ENCODE peak calls at places on chromosome 4, in seven cellular contexts. P is CD8-positive, alpha-beta T cell; W is iris pigment epithelial cell; A is GM23338; S is progenitor cell of endocrine pancreas; L is psoas muscle; V is T-helper 17 cell. F is an unnamed sample.
A peak's percentile ranks its signal among the peaks of the same experiment; 100 is the strongest.

GRCh38 chr4:55509272-55509671 is 37.4 kb downstream of the CLOCK start:
- DNase-seq in P (no peak), W (peak; percentile 10), A (no peak), S (no peak), L (no peak), V (no peak), F (no peak)

GRCh38 chr4:168643083-168643795 is 146.4 kb downstream of the PALLD start:
- DNase-seq in P (no peak), W (peak; percentile 65), A (no peak), S (no peak), L (no peak), V (no peak), F (no peak)

GRCh38 chr4:101178731-101179130 is 168.6 kb downstream of the PPP3CA start:
- DNase-seq in P (no peak), W (no peak), A (no peak), S (no peak), L (no peak), V (no peak), F (no peak)

GRCh38 chr4:163109967-163110366 is 56.7 kb downstream of the NAF1 start:
- DNase-seq in P (no peak), W (no peak), A (peak; percentile 2), S (no peak), L (no peak), V (no peak), F (peak; percentile 50)

GRCh38 chr4:121950680-121951569 is 935 bp downstream of the TRPC3 start:
- DNase-seq in P (no peak), W (no peak), A (peak; percentile 44), S (peak; percentile 9), L (peak; percentile 18), V (no peak), F (peak; percentile 24)

GRCh38 chr4:180422989-180423766 is 1820.0 kb upstream of the TENM3 start:
- DNase-seq in P (no peak), W (no peak), A (no peak), S (no peak), L (no peak), V (no peak), F (no peak)

GRCh38 chr4:21827575-21827974 is 121.0 kb downstream of the KCNIP4 start:
- DNase-seq in P (no peak), W (peak; percentile 28), A (no peak), S (no peak), L (no peak), V (no peak), F (no peak)

GRCh38 chr4:5662555-5662954 is 45.8 kb downstream of the EVC2 start:
- DNase-seq in P (no peak), W (no peak), A (no peak), S (no peak), L (no peak), V (no peak), F (no peak)